ENCODE peak calls at places on chromosome X, in seven cellular contexts. P is fibroblast of lung, M is IMR-90, F is GM12878, H is mesenchymal stem cell, O is OCI-LY7, B is K562. T is an unnamed sample.

GRCh38 chrX:29397506-29397905 is 810.3 kb downstream of the IL1RAPL1 start:
- DNase-seq in B (no peak), M (peak), H (peak), P (peak), F (no peak), O (no peak), T (peak)

GRCh38 chrX:138765061-138765460 is 53.5 kb upstream of the FGF13 start:
- DNase-seq in B (no peak), P (peak), H (no peak), M (no peak), F (no peak), O (no peak), T (peak)

GRCh38 chrX:154369453-154370299 is 4.8 kb downstream of the FLNA start:
- DNase-seq in F (peak), H (peak), O (peak), M (peak), P (peak), B (peak), T (peak)

GRCh38 chrX:96619588-96619987 is 65.1 kb upstream of the DIAPH2 start:
- DNase-seq in H (no peak), O (no peak), P (peak), F (no peak), B (no peak), M (peak), T (peak)

GRCh38 chrX:21638311-21638710 is 19.8 kb downstream of the KLHL34 start:
- DNase-seq in H (peak), O (no peak), M (peak), P (peak), B (no peak), F (no peak), T (peak)

GRCh38 chrX:133569217-133569616 is 153.9 kb upstream of the GPC4 start:
- DNase-seq in P (no peak), O (no peak), H (no peak), M (no peak), B (no peak), F (no peak), T (no peak)

GRCh38 chrX:122771933-122772332 is 412.1 kb upstream of the GRIA3 start:
- DNase-seq in F (no peak), B (no peak), M (no peak), P (no peak), H (no peak), O (no peak), T (no peak)

GRCh38 chrX:63656871-63657580 is 128.0 kb downstream of the ARHGEF9 start:
- DNase-seq in O (no peak), H (peak), F (no peak), B (no peak), P (peak), M (peak), T (peak)

GRCh38 chrX:136250191-136251041 is 784 bp downstream of the MAP7D3 start:
- DNase-seq in O (peak), B (no peak), F (no peak), H (peak), P (peak), M (no peak), T (peak)

GRCh38 chrX:23803931-23804381 is 21.0 kb downstream of the SAT1 start:
- DNase-seq in B (no peak), M (peak), P (peak), O (no peak), H (peak), F (no peak), T (peak)

GRCh38 chrX:150546711-150547153 is 21.7 kb upstream of the MTM1 start:
- DNase-seq in B (no peak), F (no peak), M (no peak), P (no peak), O (no peak), H (no peak), T (peak)

GRCh38 chrX:124863303-124863702 is 456.4 kb upstream of the TEX13C start:
- DNase-seq in H (no peak), O (no peak), M (no peak), P (no peak), F (no peak), B (no peak), T (no peak)

GRCh38 chrX:135985974-135986312 is 708 bp downstream of the SLC9A6 start:
- DNase-seq in O (no peak), M (no peak), P (no peak), B (peak), H (no peak), F (no peak), T (no peak)

GRCh38 chrX:20742106-20742505 is 475.4 kb upstream of the RPS6KA3 start:
- DNase-seq in F (no peak), M (no peak), P (peak), B (no peak), H (no peak), O (no peak), T (peak)

GRCh38 chrX:39541881-39542280 is 555.9 kb downstream of the BCOR start:
- DNase-seq in F (no peak), P (no peak), B (no peak), O (no peak), M (no peak), H (no peak), T (no peak)

GRCh38 chrX:70360366-70360765 is 62.7 kb upstream of the GDPD2 start:
- DNase-seq in F (no peak), M (no peak), O (no peak), P (no peak), B (no peak), H (no peak), T (no peak)

GRCh38 chrX:49986058-49986457 is 63.7 kb downstream of the CLCN5 start:
- DNase-seq in F (no peak), B (no peak), O (no peak), M (no peak), H (no peak), P (no peak), T (no peak)

GRCh38 chrX:48890934-48891401 is 6.6 kb downstream of the TIMM17B start:
- DNase-seq in H (no peak), P (no peak), F (no peak), O (no peak), M (no peak), B (no peak), T (peak)

GRCh38 chrX:129842510-129843208 is 1.0 kb downstream of the ZDHHC9 start:
- DNase-seq in O (peak), M (peak), F (no peak), H (peak), B (no peak), P (peak), T (peak)

GRCh38 chrX:33132569-33132968 is 78.8 kb downstream of the DMD start:
- DNase-seq in P (no peak), F (no peak), B (no peak), H (no peak), O (no peak), M (no peak), T (no peak)

GRCh38 chrX:33138677-33139249 is 72.6 kb downstream of the DMD start:
- DNase-seq in B (no peak), H (peak), M (no peak), O (no peak), F (no peak), P (no peak), T (no peak)

GRCh38 chrX:33134164-33134563 is 77.2 kb downstream of the DMD start:
- DNase-seq in P (no peak), B (no peak), O (no peak), M (no peak), H (no peak), F (no peak), T (no peak)

GRCh38 chrX:33128048-33128805 is 83.1 kb downstream of the DMD start:
- DNase-seq in P (no peak), O (peak), M (no peak), F (no peak), H (no peak), B (no peak), T (no peak)

GRCh38 chrX:33133320-33133719 is 78.0 kb downstream of the DMD start:
- DNase-seq in M (no peak), O (no peak), P (no peak), B (no peak), H (no peak), F (no peak), T (no peak)
- H3K4me2 ChIP-seq in M (no peak), O (no peak), P (no peak), B (no peak), H (no peak), F (no peak), T (no peak)

DNA sequence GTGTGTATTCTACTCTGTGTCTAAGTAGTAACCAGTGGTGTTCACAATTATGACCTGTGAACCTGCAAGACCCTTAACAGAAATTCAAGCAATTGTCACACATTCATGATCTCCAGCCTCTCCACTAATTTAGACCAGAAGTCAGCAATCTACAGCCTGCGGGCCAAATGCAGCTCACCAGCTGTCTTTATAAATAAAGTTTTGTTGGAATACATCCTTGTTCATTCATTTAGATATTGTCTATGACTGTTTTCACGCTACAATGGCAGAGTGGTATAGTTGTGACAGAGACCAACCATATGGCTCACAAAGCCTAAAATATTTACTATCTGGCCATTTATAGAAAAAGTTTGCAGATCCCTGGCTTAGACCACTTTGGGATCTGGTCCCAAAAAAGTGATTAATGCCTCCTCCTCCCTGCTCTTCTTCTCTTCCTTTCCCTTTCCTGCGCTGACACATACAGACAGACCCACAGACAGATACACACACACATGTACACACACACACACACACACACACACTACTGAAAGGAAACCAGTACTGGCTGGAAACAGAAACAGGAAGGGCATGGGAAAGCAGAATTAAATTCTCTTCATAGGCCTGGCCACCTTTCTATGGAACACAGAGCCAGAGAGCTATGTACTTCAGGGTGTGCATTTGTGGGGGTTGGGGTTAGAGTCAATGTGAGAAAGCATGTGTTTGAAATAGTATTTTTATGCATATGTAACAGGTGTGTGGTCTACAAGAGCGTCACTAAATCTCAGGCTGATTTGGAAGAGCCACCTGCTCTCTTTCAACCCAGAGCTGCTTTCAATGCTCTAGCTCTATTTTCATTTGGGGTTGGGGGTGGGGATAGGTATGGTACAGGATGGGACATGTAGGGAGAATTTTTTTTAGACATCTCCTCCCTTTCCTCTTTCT is 49.7 kb upstream of the TMEM164 start:
- DNase-seq in M (no peak), O (no peak), P (no peak), B (no peak), F (peak), H (no peak), T (no peak)
- H3K4me2 ChIP-seq in M (no peak), O (no peak), P (no peak), B (no peak), F (no peak), H (no peak), T (no peak)

DNA sequence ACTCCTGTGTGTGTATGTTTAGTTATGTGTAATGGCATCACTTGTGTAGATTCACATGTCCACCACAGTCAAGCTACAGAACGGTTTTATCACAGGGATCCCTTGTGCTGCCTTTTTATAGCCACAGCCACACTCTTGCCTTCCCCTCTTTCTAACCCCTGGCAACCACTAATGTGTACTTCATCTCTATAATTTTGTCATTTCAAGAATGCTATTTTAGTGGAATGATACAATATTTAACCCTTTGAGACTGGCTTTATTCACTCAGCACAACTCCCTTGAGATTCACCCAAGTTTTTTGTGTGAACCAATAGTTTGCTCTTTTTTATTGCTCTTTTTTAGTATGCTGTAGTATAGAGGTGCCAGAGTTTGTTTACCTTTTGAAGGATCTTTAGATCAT is 112.1 kb downstream of the CDKL5 start:
- DNase-seq in O (no peak), B (no peak), F (peak), M (no peak), P (no peak), H (no peak), T (no peak)
- H3K4me2 ChIP-seq in O (no peak), B (no peak), F (peak), M (no peak), P (no peak), H (no peak), T (no peak)

GRCh38 chrX:46579250-46579649 is 5.7 kb downstream of the CHST7 start:
- DNase-seq in F (no peak), O (no peak), M (no peak), H (no peak), B (no peak), P (no peak), T (no peak)
- H3K4me2 ChIP-seq in F (no peak), O (no peak), M (no peak), H (no peak), B (no peak), P (no peak), T (no peak)

GRCh38 chrX:69018416-69019072 is 146.7 kb downstream of the PJA1 start:
- DNase-seq in P (no peak), B (no peak), O (no peak), F (no peak), H (no peak), M (no peak), T (no peak)

GRCh38 chrX:69021561-69021960 is 143.7 kb downstream of the PJA1 start:
- DNase-seq in F (no peak), H (no peak), M (no peak), O (no peak), P (no peak), B (no peak), T (no peak)

GRCh38 chrX:69021095-69021494 is 144.2 kb downstream of the PJA1 start:
- DNase-seq in H (no peak), O (no peak), F (no peak), B (no peak), P (no peak), M (no peak), T (no peak)

GRCh38 chrX:69020316-69020715 is 144.9 kb downstream of the PJA1 start:
- DNase-seq in M (no peak), O (no peak), F (no peak), H (no peak), P (no peak), B (no peak), T (no peak)

DNA sequence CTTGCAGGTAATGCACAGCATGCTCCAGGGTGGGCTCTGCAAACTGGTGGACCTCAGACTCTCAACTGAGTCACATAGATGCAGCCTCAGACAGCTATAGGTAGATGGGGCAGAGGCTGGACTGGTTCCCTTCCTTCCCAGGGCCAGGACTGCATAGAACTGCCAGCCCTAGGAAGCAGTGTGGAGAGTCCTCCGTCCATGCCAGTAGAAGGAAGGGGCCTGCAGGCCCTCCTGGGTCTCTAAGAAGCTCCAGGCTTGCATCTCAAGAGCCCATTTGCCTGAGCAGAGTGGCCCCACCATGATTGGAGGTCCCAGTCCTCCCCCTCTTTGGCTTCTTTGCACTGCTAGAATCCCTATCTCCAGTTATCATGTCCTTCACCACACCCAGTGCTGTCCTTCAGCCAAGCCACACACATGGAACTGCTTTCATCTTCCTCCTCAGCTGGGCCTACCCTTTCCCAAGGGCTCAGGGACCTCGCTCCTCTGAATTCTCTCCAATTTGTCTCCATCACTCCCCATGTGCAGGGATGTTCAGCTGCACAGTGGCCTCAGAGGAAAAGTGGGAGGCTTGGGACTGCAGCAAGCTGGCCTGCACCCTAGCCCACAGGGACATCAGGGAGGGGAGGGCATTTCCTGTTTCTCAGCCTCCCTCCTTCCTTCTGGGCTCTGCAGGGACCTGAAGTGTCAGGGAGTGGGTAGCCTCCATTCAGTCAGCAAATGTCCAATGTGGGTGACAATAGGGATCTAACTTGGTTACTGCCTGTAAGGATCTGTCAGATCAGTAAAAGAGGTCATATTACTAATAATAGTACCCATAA is 146.0 kb downstream of the PJA1 start:
- DNase-seq in M (no peak), B (no peak), F (no peak), H (no peak), P (no peak), O (no peak), T (no peak)
- H3K4me2 ChIP-seq in M (no peak), B (no peak), F (no peak), H (no peak), P (no peak), O (no peak), T (no peak)

GRCh38 chrX:54496517-54496852 is 451 bp upstream of the FGD1 start:
- DNase-seq in M (no peak), O (no peak), B (no peak), H (no peak), F (no peak), P (no peak), T (no peak)

GRCh38 chrX:54494166-54494969 is 1.7 kb downstream of the FGD1 start:
- DNase-seq in P (peak), O (no peak), M (no peak), F (no peak), B (no peak), H (no peak), T (peak)

GRCh38 chrX:54496936-54497335 is 902 bp upstream of the FGD1 start:
- DNase-seq in F (no peak), H (no peak), P (no peak), O (no peak), B (no peak), M (no peak), T (no peak)

GRCh38 chrX:54494970-54495813 is 842 bp downstream of the FGD1 start:
- DNase-seq in H (peak), F (no peak), M (peak), P (peak), B (no peak), O (no peak), T (peak)

GRCh38 chrX:54495814-54496516 is at the start of gene FGD1:
- DNase-seq in O (peak), F (no peak), M (peak), P (peak), H (peak), B (peak), T (peak)
- H3K4me2 ChIP-seq in O (peak), F (no peak), M (peak), P (peak), H (peak), B (no peak), T (peak)

GRCh38 chrX:72124540-72125201 is 7.0 kb downstream of the RTL5 start:
- DNase-seq in B (no peak), P (no peak), O (no peak), H (no peak), F (no peak), M (no peak), T (no peak)
- H3K4me2 ChIP-seq in B (no peak), P (no peak), O (no peak), H (no peak), F (no peak), M (no peak), T (no peak)

DNA sequence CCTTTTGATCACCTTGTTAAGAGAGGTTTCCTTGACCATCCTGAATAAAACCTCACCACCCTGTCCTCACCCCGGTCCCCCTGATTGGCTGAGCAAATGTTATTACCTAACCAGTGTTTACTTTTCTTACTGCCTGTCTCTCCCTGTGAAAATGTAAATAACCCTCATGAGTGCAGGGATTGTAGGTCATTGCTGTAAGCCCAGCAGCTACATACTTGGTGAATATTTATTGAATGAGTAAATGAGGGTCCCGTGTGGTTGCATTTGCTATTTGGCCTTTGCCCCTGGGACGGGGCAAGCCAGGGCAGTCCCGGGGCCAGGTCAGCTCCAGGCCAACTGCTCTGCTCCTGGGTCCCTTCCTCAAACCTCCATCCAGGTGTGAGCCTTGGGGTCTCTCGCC is 55.5 kb upstream of the CLCN4 start:
- DNase-seq in F (no peak), O (no peak), P (no peak), M (peak), H (peak), B (no peak), T (no peak)
- H3K4me2 ChIP-seq in F (no peak), O (no peak), P (no peak), M (no peak), H (no peak), B (no peak), T (no peak)

T was measured in GM23248.